ENCODE peak calls at places on chromosomes 12 and 14, in ten cellular contexts. D is mammary epithelial cell, Q is psoas muscle, N is right cardiac atrium, S is IMR-90, R is AG04450, O is tibial nerve, T is fibroblast of lung, Y is pancreas, C is body of pancreas. X is an unnamed sample.

GRCh38 chr12:50224026-50224692 is 57.0 kb upstream of the CERS5 start:
- DNase-seq in C (peak; percentile 50), Y (peak; percentile 39), D (peak; percentile 86), Q (no peak), O (no peak), T (no peak), S (peak; percentile 61), R (no peak), N (no peak), X (no peak)

GRCh38 chr12:122205590-122205925 is 2.0 kb downstream of the B3GNT4 start:
- DNase-seq in Y (no peak), O (no peak), R (no peak), N (no peak), Q (no peak), C (no peak), T (no peak), S (no peak), D (no peak), X (no peak)

GRCh38 chr12:69676257-69677012 is 22.7 kb downstream of the BEST3 start:
- DNase-seq in O (no peak), D (no peak), N (no peak), Q (no peak), T (no peak), R (no peak), C (no peak), S (peak; percentile 18), Y (no peak), X (no peak)

GRCh38 chr12:113039911-113040425 is 16.6 kb upstream of the DTX1 start:
- DNase-seq in T (no peak), D (peak; percentile 63), R (no peak), Q (no peak), Y (no peak), O (no peak), N (no peak), S (no peak), C (no peak), X (no peak)

GRCh38 chr12:50765325-50765911 is 1.5 kb downstream of the ATF1 start:
- DNase-seq in O (peak; percentile 47), C (peak; percentile 59), T (peak; percentile 66), R (no peak), Q (no peak), D (peak; percentile 51), S (peak; percentile 56), Y (no peak), N (peak; percentile 61), X (peak; percentile 16)

GRCh38 chr14:31297701-31298344 is 90.2 kb upstream of the HECTD1 start:
- DNase-seq in Y (no peak), D (peak; percentile 34), T (no peak), O (no peak), R (no peak), S (peak; percentile 52), Q (no peak), N (no peak), C (no peak), X (no peak)

GRCh38 chr12:112183141-112183581 is 57.8 kb downstream of the TRAFD1 start:
- DNase-seq in Y (no peak), R (no peak), S (peak; percentile 83), Q (no peak), O (no peak), N (no peak), D (peak; percentile 25), T (peak; percentile 75), C (no peak), X (no peak)

GRCh38 chr12:27474344-27474743 is 27.8 kb downstream of the SMCO2 start:
- DNase-seq in C (no peak), R (peak; percentile 39), N (no peak), Q (no peak), T (peak; percentile 75), Y (no peak), S (peak; percentile 85), O (no peak), D (peak; percentile 81), X (no peak)

GRCh38 chr12:124968656-124969055 is 20.3 kb downstream of the DHX37 start:
- DNase-seq in D (no peak), C (no peak), O (no peak), N (peak; percentile 42), R (no peak), Q (no peak), Y (no peak), S (no peak), T (no peak), X (no peak)

GRCh38 chr12:13205809-13206559 is 9.5 kb downstream of the EMP1 start:
- DNase-seq in Y (no peak), Q (no peak), O (no peak), C (no peak), R (peak; percentile 95), S (peak; percentile 99), T (peak; percentile 96), N (no peak), D (peak; percentile 96), X (no peak)

GRCh38 chr12:110860833-110861291 is 14.1 kb downstream of the CCDC63 start:
- DNase-seq in N (peak; percentile 51), C (no peak), S (no peak), D (no peak), O (no peak), R (no peak), Q (no peak), Y (no peak), T (no peak), X (no peak)

GRCh38 chr14:31994391-31995033 is 82.6 kb upstream of the ARHGAP5 start:
- DNase-seq in N (no peak), Q (no peak), O (no peak), S (no peak), D (no peak), Y (no peak), T (no peak), C (no peak), R (no peak), X (no peak)

DNA sequence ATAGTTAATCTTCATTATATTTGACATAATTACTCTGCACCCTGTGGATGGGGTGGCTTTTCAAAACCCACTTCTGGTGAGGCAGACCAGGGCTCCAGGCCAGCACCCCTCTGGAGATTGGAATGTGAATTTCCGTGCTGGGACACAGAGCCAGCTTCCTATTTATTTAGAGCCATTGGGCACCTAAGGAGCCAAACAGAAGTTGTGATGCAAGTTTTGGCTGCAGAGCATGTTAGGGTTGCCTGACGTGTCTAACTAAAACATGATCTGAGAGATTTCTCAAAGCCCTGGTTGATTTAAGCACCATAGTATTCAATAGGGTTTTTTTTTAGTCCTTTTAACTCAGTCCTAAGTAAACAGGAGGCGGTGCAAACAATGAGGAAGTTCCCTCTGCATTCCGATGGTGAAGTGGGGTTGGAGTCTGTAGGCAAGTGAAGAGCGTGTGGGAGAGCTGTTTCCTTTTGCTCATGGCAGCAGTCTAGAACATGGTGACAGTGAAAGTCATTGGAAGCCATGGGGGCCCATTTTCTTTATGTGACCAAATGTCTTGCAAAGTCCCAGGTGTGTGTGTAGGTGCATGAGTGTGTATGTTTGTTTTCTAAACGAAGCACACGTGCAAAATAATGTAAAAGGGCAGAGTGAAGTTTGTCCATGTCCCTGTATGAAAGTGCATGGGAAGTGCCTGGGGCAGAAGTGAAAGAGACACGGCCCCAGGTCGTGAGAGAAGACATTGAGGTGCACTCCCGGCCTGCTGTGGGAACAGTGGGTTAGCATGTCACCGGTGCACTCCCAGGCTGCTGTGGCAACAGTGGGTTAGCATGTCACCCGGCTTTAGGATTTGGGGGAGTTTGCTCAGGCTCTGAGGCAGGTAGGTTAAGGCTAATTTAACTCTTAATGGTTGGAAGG is 117.7 kb downstream of the PRKCH start:
- DNase-seq in S (peak; percentile 57), Y (peak; percentile 38), D (peak; percentile 43), C (peak; percentile 48), O (peak; percentile 45), N (peak; percentile 80), R (no peak), T (peak; percentile 34), Q (peak; percentile 40), X (no peak)
- H3K4me3 ChIP-seq in S (no peak overlapping the region), Y (no peak overlapping the region), D (no peak overlapping the region), C (no peak overlapping the region), O (no peak overlapping the region), N (peak overlapping the region; percentile 17), R (no peak overlapping the region), T (no peak overlapping the region), Q (no peak overlapping the region), X (no peak overlapping the region)

DNA sequence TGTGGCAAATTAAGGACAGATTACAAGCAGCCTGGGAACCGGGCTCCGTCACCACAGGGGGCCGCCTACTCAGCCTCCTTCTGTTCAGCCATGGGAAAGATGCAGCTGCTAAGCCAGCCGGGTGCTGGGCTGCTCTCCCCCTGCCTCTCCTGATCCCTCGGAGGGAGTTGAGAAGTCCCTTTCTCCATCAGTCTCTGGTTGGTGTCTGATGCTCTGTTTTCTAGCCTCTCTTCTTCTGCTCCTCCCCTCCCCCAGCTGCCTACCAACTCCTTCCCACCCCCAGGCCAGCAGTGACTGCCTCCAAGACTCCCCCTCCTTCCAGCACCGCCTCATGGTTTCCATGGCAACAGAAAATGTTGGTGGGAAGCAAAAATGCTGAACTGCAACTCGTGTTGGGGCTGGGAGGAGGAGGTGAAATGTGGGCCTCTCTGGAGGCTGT is 486.7 kb downstream of the APAF1 start:
- DNase-seq in N (peak; percentile 62), Q (peak; percentile 17), O (no peak), Y (peak; percentile 39), C (peak; percentile 55), T (no peak), S (no peak), D (no peak), R (no peak), X (no peak)
- H3K27ac ChIP-seq in N (no peak overlapping the region), Q (no peak overlapping the region), O (no peak overlapping the region), Y (no peak overlapping the region), C (no peak overlapping the region), T (no peak overlapping the region), S (no peak overlapping the region), D (no peak overlapping the region), R (no peak overlapping the region), X (no peak overlapping the region)

GRCh38 chr14:74551431-74551830 is 57.9 kb downstream of the ISCA2 start:
- DNase-seq in T (no peak), C (no peak), S (no peak), Q (no peak), O (no peak), N (no peak), Y (no peak), D (no peak), R (no peak), X (no peak)
- H3K4me3 ChIP-seq in T (no peak overlapping the region), C (no peak overlapping the region), S (no peak overlapping the region), Q (no peak overlapping the region), O (no peak overlapping the region), N (no peak overlapping the region), Y (no peak overlapping the region), D (no peak overlapping the region), R (no peak overlapping the region), X (no peak overlapping the region)

DNA sequence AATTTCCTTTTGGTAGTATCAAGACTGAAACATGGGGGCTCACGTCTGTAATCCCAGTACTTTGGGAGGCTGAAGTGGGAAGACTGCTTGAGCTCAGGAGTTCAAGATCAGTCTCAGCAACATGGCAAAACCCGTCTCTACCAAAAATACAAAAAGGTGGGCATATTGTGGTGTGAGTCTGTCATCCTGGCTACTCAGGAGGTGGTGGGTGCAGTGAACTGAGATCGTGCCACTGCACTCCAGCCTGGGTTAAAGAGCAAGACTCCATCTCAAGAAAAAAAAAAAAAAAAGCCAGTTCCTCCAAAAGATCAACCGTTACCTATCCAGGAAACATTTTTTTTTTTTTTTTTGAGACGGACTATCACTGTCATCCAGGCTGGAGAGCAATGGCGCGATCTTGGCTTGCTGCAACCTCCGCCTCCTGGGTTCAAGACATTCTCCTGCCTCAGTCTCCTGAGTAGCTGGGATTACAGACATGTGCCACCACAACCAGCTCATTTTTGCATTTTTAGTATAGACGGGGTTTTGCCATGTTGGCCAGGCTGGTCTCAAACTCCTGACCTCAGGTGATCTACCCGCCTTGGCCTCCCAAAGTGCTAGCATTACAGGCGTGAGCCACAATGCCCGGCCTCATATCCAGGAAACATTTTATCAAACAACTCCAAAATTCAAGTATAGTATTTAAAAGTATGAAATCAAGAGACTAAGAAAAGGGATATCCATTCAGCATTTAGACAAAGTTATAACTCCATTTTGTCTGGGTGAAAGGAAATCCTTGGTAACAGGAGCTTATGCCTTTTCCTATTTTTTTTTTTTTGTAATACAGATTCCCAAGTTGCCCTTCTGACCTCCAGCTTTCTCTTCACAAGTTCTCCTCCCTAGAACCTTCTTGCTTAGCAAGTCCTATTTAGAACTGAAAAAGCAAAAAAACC is 3.4 kb downstream of the ACIN1 start:
- DNase-seq in C (no peak), O (no peak), N (no peak), Y (no peak), D (no peak), T (no peak), Q (no peak), R (no peak), S (no peak), X (no peak)
- H3K27ac ChIP-seq in C (no peak overlapping the region), O (no peak overlapping the region), N (no peak overlapping the region), Y (no peak overlapping the region), D (no peak overlapping the region), T (no peak overlapping the region), Q (no peak overlapping the region), R (no peak overlapping the region), S (no peak overlapping the region), X (no peak overlapping the region)

X was measured in ovary.